ENCODE peak calls at places on chromosomes 3 and 15, in ten cellular contexts. One of them, this sample, is unnamed.

GRCh38 chr15:65939901-65940617 is 70.8 kb downstream of the RAB11A start:
- DNase-seq in ovary: no peak
- DNase-seq in GM12878: no peak
- DNase-seq in heart left ventricle: peak
- DNase-seq in breast epithelium: no peak
- DNase-seq in A549: peak
- DNase-seq in suprapubic skin: no peak
- DNase-seq in K562: no peak
- DNase-seq in H1: no peak
- DNase-seq in IMR-90: peak
- DNase-seq in this sample: no peak

GRCh38 chr15:25374143-25374542 is 64.7 kb downstream of the UBE3A start:
- DNase-seq in K562: no peak
- DNase-seq in heart left ventricle: no peak
- DNase-seq in GM12878: no peak
- DNase-seq in suprapubic skin: no peak
- DNase-seq in ovary: no peak
- DNase-seq in A549: no peak
- DNase-seq in breast epithelium: no peak
- DNase-seq in H1: no peak
- DNase-seq in IMR-90: no peak
- DNase-seq in this sample: no peak

GRCh38 chr3:15405448-15406050 is 21.8 kb downstream of the METTL6 start:
- DNase-seq in H1: no peak
- DNase-seq in A549: peak
- DNase-seq in IMR-90: peak
- DNase-seq in ovary: no peak
- DNase-seq in K562: peak
- DNase-seq in heart left ventricle: no peak
- DNase-seq in GM12878: no peak
- DNase-seq in breast epithelium: no peak
- DNase-seq in suprapubic skin: no peak
- DNase-seq in this sample: no peak

GRCh38 chr15:100688549-100689120 is 86.2 kb downstream of the ASB7 start:
- DNase-seq in A549: no peak
- DNase-seq in H1: no peak
- DNase-seq in GM12878: no peak
- DNase-seq in K562: no peak
- DNase-seq in IMR-90: no peak
- DNase-seq in suprapubic skin: no peak
- DNase-seq in breast epithelium: no peak
- DNase-seq in heart left ventricle: no peak
- DNase-seq in ovary: no peak
- DNase-seq in this sample: no peak

GRCh38 chr3:11005686-11006256 is 13.2 kb downstream of the SLC6A1 start:
- DNase-seq in H1: no peak
- DNase-seq in A549: no peak
- DNase-seq in suprapubic skin: no peak
- DNase-seq in IMR-90: peak
- DNase-seq in ovary: no peak
- DNase-seq in heart left ventricle: no peak
- DNase-seq in K562: no peak
- DNase-seq in GM12878: no peak
- DNase-seq in breast epithelium: no peak
- DNase-seq in this sample: no peak

GRCh38 chr3:47009225-47010049 is 30.0 kb downstream of the NBEAL2 start:
- DNase-seq in K562: no peak
- DNase-seq in heart left ventricle: peak
- DNase-seq in A549: no peak
- DNase-seq in suprapubic skin: peak
- DNase-seq in IMR-90: peak
- DNase-seq in ovary: peak
- DNase-seq in H1: peak
- DNase-seq in breast epithelium: peak
- DNase-seq in GM12878: peak
- DNase-seq in this sample: peak

GRCh38 chr15:63200464-63201242 is 11.2 kb downstream of the RAB8B start:
- DNase-seq in breast epithelium: no peak
- DNase-seq in A549: no peak
- DNase-seq in suprapubic skin: no peak
- DNase-seq in GM12878: no peak
- DNase-seq in ovary: no peak
- DNase-seq in K562: peak
- DNase-seq in heart left ventricle: no peak
- DNase-seq in H1: no peak
- DNase-seq in IMR-90: no peak
- DNase-seq in this sample: no peak

GRCh38 chr3:193134895-193135294 is 106.1 kb upstream of the PLAAT1 start:
- DNase-seq in K562: no peak
- DNase-seq in suprapubic skin: no peak
- DNase-seq in breast epithelium: no peak
- DNase-seq in H1: no peak
- DNase-seq in ovary: no peak
- DNase-seq in IMR-90: peak
- DNase-seq in GM12878: no peak
- DNase-seq in A549: no peak
- DNase-seq in heart left ventricle: no peak
- DNase-seq in this sample: no peak

GRCh38 chr3:44339990-44340389 is 1.4 kb downstream of the TCAIM start:
- DNase-seq in K562: no peak
- DNase-seq in ovary: no peak
- DNase-seq in breast epithelium: no peak
- DNase-seq in suprapubic skin: no peak
- DNase-seq in IMR-90: no peak
- DNase-seq in H1: no peak
- DNase-seq in heart left ventricle: no peak
- DNase-seq in A549: no peak
- DNase-seq in GM12878: no peak
- DNase-seq in this sample: no peak

GRCh38 chr3:44339181-44339741 is 695 bp downstream of the TCAIM start:
- DNase-seq in suprapubic skin: no peak
- DNase-seq in A549: no peak
- DNase-seq in ovary: no peak
- DNase-seq in GM12878: no peak
- DNase-seq in K562: no peak
- DNase-seq in IMR-90: no peak
- DNase-seq in breast epithelium: no peak
- DNase-seq in heart left ventricle: no peak
- DNase-seq in H1: no peak
- DNase-seq in this sample: no peak

GRCh38 chr3:44338828-44339127 is 212 bp downstream of the TCAIM start:
- DNase-seq in A549: no peak
- DNase-seq in K562: no peak
- DNase-seq in H1: no peak
- DNase-seq in IMR-90: no peak
- DNase-seq in GM12878: no peak
- DNase-seq in heart left ventricle: no peak
- DNase-seq in suprapubic skin: no peak
- DNase-seq in ovary: no peak
- DNase-seq in breast epithelium: no peak
- DNase-seq in this sample: no peak

GRCh38 chr3:44337253-44337652 is 1.3 kb upstream of the TCAIM start:
- DNase-seq in breast epithelium: no peak
- DNase-seq in heart left ventricle: no peak
- DNase-seq in A549: no peak
- DNase-seq in ovary: no peak
- DNase-seq in H1: no peak
- DNase-seq in GM12878: no peak
- DNase-seq in K562: peak
- DNase-seq in suprapubic skin: no peak
- DNase-seq in IMR-90: no peak
- DNase-seq in this sample: no peak

DNA sequence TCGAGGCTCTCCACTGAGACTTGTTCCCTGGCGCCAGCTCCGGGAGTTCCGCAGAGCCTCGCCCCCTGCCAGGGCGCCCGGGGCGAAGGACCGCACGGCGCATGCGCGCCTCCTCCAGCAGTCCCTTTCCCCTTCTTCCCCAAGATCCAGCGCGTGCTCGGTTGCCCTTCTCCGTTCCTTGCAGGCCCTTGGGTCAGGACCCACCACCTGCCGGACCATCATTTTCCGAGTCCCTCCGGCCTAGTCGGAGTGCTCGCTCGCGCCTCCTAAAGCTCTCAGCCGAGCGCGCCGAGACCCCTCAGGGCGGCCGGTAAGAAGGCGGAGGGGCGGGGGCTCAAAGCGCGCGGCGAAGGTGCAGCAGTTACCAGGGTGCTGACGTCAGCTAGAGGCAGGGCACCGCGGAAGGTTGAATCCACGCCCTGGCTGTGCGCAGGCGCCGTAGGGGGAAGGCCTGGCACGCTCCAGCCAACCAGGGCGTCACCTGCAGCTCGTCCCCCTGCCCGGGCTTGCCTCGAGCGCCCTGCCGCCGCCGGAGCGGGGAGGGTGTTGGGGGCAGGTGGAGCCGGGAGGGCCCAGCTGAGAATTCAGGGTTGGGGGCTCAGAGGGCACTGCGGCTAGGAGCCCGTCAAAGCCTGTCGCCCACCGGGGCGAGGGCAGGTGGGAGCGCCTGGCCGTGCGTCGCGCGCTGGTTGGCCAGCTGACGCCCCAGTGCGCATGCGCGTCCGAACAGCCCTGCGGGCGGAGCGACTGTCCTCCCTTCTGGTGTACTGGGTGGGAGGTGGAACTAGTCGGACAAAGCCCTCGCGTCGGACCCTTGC is at the start of gene TCAIM:
- DNase-seq in A549: peak
- DNase-seq in heart left ventricle: peak
- DNase-seq in GM12878: peak
- DNase-seq in ovary: peak
- DNase-seq in suprapubic skin: peak
- DNase-seq in K562: peak
- DNase-seq in IMR-90: peak
- DNase-seq in H1: peak
- DNase-seq in breast epithelium: peak
- DNase-seq in this sample: peak
- TF ChIP-seq POLR2A in A549: peak
- TF ChIP-seq POLR2A in heart left ventricle: peak
- TF ChIP-seq POLR2A in GM12878: peak
- TF ChIP-seq POLR2A in ovary: peak
- TF ChIP-seq POLR2A in suprapubic skin: no peak
- TF ChIP-seq POLR2A in K562: peak
- TF ChIP-seq POLR2A in IMR-90: peak
- TF ChIP-seq POLR2A in H1: peak
- TF ChIP-seq POLR2A in breast epithelium: no peak
- TF ChIP-seq POLR2A in this sample: peak

GRCh38 chr15:67420137-67420536 is 100.8 kb upstream of the C15orf61 start:
- DNase-seq in heart left ventricle: no peak
- DNase-seq in GM12878: no peak
- DNase-seq in IMR-90: no peak
- DNase-seq in K562: no peak
- DNase-seq in breast epithelium: no peak
- DNase-seq in suprapubic skin: no peak
- DNase-seq in A549: no peak
- DNase-seq in H1: no peak
- DNase-seq in ovary: no peak
- DNase-seq in this sample: no peak

GRCh38 chr15:67419705-67420104 is 101.2 kb upstream of the C15orf61 start:
- DNase-seq in suprapubic skin: no peak
- DNase-seq in A549: no peak
- DNase-seq in ovary: no peak
- DNase-seq in H1: no peak
- DNase-seq in GM12878: no peak
- DNase-seq in breast epithelium: no peak
- DNase-seq in K562: no peak
- DNase-seq in heart left ventricle: no peak
- DNase-seq in IMR-90: no peak
- DNase-seq in this sample: no peak

GRCh38 chr15:67415186-67415585 is 105.7 kb upstream of the C15orf61 start:
- DNase-seq in K562: no peak
- DNase-seq in breast epithelium: no peak
- DNase-seq in IMR-90: no peak
- DNase-seq in ovary: no peak
- DNase-seq in H1: no peak
- DNase-seq in suprapubic skin: no peak
- DNase-seq in GM12878: no peak
- DNase-seq in A549: no peak
- DNase-seq in heart left ventricle: no peak
- DNase-seq in this sample: no peak

GRCh38 chr15:67413770-67414429 is 107.0 kb upstream of the C15orf61 start:
- DNase-seq in ovary: no peak
- DNase-seq in breast epithelium: no peak
- DNase-seq in suprapubic skin: no peak
- DNase-seq in K562: peak
- DNase-seq in IMR-90: peak
- DNase-seq in heart left ventricle: no peak
- DNase-seq in GM12878: no peak
- DNase-seq in H1: no peak
- DNase-seq in A549: peak
- DNase-seq in this sample: no peak

GRCh38 chr15:67416891-67417290 is 104.0 kb upstream of the C15orf61 start:
- DNase-seq in suprapubic skin: no peak
- DNase-seq in H1: no peak
- DNase-seq in GM12878: no peak
- DNase-seq in A549: peak
- DNase-seq in IMR-90: no peak
- DNase-seq in heart left ventricle: no peak
- DNase-seq in breast epithelium: no peak
- DNase-seq in ovary: no peak
- DNase-seq in K562: no peak
- DNase-seq in this sample: no peak
- H3K27ac ChIP-seq in suprapubic skin: no peak
- H3K27ac ChIP-seq in H1: no peak
- H3K27ac ChIP-seq in GM12878: no peak
- H3K27ac ChIP-seq in A549: no peak
- H3K27ac ChIP-seq in IMR-90: no peak
- H3K27ac ChIP-seq in heart left ventricle: no peak
- H3K27ac ChIP-seq in breast epithelium: no peak
- H3K27ac ChIP-seq in ovary: no peak
- H3K27ac ChIP-seq in K562: no peak
- H3K27ac ChIP-seq in this sample: no peak

DNA sequence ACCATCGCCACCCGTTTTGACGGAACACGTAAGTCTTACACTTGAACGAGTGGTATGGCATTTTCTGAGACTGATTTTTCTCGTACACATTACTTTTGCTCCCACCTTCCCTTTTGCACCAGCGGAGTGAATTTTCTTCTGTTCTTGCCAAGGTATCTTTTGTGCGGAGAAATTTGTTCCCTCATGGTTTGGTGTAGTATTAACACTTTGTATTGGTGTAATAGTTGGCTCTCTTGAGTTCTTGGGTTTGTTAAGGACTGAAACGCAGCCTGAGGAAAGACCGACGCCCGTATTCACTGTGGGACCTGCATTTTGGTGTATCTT is 420 bp downstream of the KCNH8 start:
- DNase-seq in breast epithelium: no peak
- DNase-seq in K562: no peak
- DNase-seq in IMR-90: no peak
- DNase-seq in suprapubic skin: no peak
- DNase-seq in GM12878: no peak
- DNase-seq in heart left ventricle: no peak
- DNase-seq in ovary: no peak
- DNase-seq in H1: no peak
- DNase-seq in A549: no peak
- DNase-seq in this sample: no peak
- H3K4me3 ChIP-seq in breast epithelium: peak
- H3K4me3 ChIP-seq in K562: no peak
- H3K4me3 ChIP-seq in IMR-90: no peak
- H3K4me3 ChIP-seq in suprapubic skin: peak
- H3K4me3 ChIP-seq in GM12878: no peak
- H3K4me3 ChIP-seq in heart left ventricle: peak
- H3K4me3 ChIP-seq in ovary: peak
- H3K4me3 ChIP-seq in H1: peak
- H3K4me3 ChIP-seq in A549: peak
- H3K4me3 ChIP-seq in this sample: peak

DNA sequence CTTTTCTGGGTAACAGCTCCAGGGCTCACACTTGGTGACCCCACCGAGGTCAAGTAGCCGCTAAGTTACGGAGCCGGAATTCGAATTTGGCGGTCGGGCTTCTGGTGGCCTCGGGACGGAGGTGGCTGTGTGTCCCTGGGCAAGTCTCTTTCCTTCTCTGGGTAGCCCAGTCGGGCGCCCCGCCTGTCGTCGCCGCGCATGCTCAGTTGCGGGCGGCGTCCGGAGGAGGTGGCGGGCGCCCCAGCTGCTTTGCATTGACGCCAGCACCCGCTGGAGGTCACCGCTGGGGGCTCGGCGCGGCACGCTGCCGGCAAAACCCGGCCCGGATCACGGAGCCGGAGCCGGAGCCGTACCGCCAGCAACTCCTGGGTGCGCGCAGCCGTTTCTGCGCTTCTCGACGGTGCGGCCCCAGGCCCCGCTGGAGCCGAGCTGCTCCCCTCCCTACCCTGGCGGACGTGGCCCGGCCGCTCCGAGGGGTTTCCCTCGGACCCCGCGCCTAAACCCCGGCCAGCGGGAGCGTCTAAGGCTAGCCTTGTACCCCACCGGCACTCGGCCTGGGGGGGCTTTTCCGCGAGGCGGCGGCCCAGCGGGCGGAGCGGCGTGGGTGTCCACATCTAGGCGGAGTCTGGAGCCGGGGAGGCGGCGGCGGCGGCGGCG is 474 bp upstream of the PDE8A start:
- DNase-seq in K562: peak
- DNase-seq in IMR-90: peak
- DNase-seq in ovary: peak
- DNase-seq in breast epithelium: peak
- DNase-seq in suprapubic skin: peak
- DNase-seq in H1: peak
- DNase-seq in A549: peak
- DNase-seq in heart left ventricle: peak
- DNase-seq in GM12878: peak
- DNase-seq in this sample: peak
- TF ChIP-seq POLR2A in K562: peak
- TF ChIP-seq POLR2A in IMR-90: no peak
- TF ChIP-seq POLR2A in ovary: peak
- TF ChIP-seq POLR2A in breast epithelium: no peak
- TF ChIP-seq POLR2A in suprapubic skin: peak
- TF ChIP-seq POLR2A in H1: no peak
- TF ChIP-seq POLR2A in A549: peak
- TF ChIP-seq POLR2A in heart left ventricle: peak
- TF ChIP-seq POLR2A in GM12878: peak
- TF ChIP-seq POLR2A in this sample: peak

This sample was measured in tibial nerve.